ENCODE peak calls at places on chromosomes 16 and 17, in four cellular contexts. E, X, O and Y are unnamed samples.

GRCh38 chr16:50977064-50977621 is 173.9 kb downstream of the SALL1 start:
- DNase-seq in E (no peak), O (no peak), X (no peak), Y (no peak)

GRCh38 chr17:2468270-2468669 is 43.4 kb downstream of the METTL16 start:
- DNase-seq in E (no peak), O (no peak), X (no peak), Y (no peak)

GRCh38 chr17:49624896-49625295 is 49.2 kb downstream of the NXPH3 start:
- DNase-seq in X (no peak), E (no peak), O (no peak), Y (no peak)

GRCh38 chr16:64406661-64407267 is 715.1 kb downstream of the CDH11 start:
- DNase-seq in E (no peak), O (no peak), X (no peak), Y (no peak)

GRCh38 chr16:3971706-3972105 is 91.2 kb upstream of the CREBBP start:
- DNase-seq in X (no peak), E (no peak), O (no peak), Y (no peak)

GRCh38 chr16:31177136-31177535 is 2.8 kb upstream of the FUS start:
- DNase-seq in E (no peak), O (no peak), X (no peak), Y (no peak)

GRCh38 chr16:19737306-19737975 is 19.4 kb downstream of the IQCK start:
- DNase-seq in X (no peak), E (no peak), O (no peak), Y (no peak)

GRCh38 chr17:65959630-65960029 is 232.3 kb downstream of the CEP112 start:
- DNase-seq in X (no peak), O (no peak), E (no peak), Y (no peak)

GRCh38 chr16:2487903-2488531 is 13.1 kb downstream of the TBC1D24 start:
- DNase-seq in X (no peak), E (no peak), O (no peak), Y (no peak)

DNA sequence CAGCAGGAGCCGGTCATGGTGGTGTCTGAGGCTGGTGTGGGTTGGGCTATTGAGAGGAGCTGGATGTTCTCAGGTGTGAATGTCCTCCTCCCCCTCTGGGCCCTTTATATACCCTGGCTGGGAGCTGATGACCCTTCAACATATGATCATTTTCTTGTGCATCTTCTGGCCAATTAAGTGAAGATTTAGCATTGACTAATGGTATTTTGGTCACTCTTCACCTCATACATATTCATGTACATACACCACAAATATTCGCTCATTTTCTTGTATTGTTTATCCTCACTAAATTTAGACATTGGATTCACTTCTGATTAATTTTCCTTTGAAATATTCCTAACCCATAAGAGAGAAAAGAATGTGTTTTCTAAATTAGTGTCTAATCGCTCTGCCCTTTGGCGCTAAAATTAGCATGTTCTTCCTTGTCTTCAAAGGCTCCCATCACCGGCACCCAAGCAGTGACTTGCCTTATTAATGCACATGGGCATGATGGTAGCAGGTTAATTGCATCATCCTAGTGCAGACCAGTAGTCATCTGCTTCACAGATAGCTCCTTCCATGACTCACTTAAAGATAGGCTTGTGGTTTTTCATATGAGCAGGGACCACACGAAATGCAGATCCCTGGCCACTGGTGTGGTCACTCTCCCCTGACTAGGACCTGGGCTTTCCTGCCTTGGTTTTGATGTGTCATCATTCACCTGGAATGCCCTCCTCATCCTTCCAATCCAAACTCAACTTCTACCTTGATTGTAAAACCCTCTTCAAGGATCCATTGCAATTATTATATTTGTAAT is at the start of gene KRTAP2-4:
- DNase-seq in O (no peak), X (peak; percentile 23), E (no peak), Y (peak; percentile 78)
- TF ChIP-seq EGR1 in O (no peak), X (no peak), E (no peak), Y (no peak)

GRCh38 chr16:79317521-79317920 is 283.0 kb downstream of the MAF start:
- DNase-seq in X (no peak), O (no peak), E (no peak), Y (no peak)
- TF ChIP-seq RAD21 in X (no peak), O (no peak), E (no peak), Y (no peak)

GRCh38 chr17:81295031-81295677 is at the start of gene SLC38A10:
- DNase-seq in O (peak; percentile 21), E (peak; percentile 41), X (peak; percentile 95), Y (peak; percentile 73)

GRCh38 chr17:81292450-81292849 is 2.7 kb downstream of the SLC38A10 start:
- DNase-seq in X (no peak), O (no peak), E (no peak), Y (no peak)

GRCh38 chr17:81291662-81292061 is 3.4 kb downstream of the SLC38A10 start:
- DNase-seq in E (no peak), O (peak; percentile 19), X (peak; percentile 81), Y (peak; percentile 65)

GRCh38 chr17:81295678-81296381 is 723 bp upstream of the SLC38A10 start:
- DNase-seq in X (peak; percentile 43), O (peak; percentile 23), E (no peak), Y (peak; percentile 80)

GRCh38 chr17:81294512-81295030 is 536 bp downstream of the SLC38A10 start:
- DNase-seq in O (no peak), X (peak; percentile 54), E (no peak), Y (no peak)
- TF ChIP-seq MAX in O (no peak), X (no peak), E (no peak), Y (no peak)

DNA sequence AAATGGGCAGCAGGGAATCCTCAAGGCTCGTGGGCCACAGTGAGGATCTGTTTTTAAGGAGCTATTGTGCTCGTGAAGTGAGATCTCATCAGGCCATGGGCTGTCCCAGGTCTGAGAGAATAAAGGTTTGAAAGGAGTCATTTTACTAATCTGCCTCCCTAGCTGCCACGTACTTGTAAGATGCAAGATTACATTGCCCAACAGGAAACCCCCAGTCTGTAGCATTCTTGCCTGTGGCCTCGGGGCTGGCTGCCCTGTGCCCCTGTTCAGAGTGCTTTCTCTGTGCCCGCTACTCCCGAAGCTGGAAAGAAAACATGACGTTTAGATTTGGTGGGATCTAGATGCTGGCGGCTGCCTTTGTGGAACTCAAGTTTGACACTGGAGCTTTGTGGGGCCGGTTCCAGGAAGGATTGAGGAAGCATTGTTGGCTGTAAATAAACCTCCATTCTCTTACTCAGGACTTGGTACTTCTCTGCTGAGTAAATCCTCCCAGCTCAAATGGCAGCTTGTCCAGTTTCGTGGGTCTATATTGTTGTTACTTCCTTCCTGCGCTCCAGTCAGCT is 21.2 kb downstream of the SAP30BP start:
- DNase-seq in X (no peak), E (no peak), O (no peak), Y (no peak)
- TF ChIP-seq EGR1 in X (no peak), E (no peak), O (no peak), Y (no peak)

DNA sequence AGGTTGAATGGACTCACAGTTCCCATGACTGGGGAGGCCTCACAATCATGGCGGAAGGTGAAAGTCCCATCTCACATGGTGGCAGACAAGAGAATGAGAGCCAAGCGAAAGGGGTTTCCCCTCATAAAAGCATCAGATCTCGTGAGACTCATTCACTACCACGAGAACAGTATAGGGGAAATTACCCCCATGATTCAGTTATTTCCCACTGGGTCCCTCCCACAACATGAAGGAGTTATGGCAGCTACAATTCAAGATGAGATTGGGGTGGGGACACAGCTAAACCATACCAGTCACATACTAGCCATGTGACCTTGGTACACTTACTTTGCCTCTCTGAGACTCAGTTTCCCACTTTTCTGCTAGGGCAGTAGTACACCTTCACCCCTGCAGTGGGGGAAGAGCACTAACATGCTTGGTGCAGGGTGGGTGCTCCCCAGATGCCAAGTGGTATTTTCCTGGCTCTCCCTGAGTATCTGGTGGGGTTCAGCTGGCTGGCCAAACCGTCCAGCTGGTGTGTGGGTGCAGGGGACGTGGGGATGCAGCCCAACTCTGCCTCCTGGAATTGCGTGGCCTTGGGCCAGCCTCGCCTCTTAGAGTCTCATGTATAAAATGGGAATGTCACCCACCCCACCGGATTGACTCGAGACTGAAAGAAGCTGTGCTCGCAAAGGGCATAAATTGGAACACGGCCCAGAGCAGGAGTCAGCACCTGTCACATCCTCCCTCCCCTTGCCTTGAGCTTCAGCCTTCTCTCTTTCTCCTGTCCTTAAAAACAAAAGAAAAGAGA is 364.0 kb downstream of the CPPED1 start:
- DNase-seq in O (no peak), E (no peak), X (no peak), Y (no peak)
- TF ChIP-seq RAD21 in O (no peak), E (no peak), X (no peak), Y (no peak)

DNA sequence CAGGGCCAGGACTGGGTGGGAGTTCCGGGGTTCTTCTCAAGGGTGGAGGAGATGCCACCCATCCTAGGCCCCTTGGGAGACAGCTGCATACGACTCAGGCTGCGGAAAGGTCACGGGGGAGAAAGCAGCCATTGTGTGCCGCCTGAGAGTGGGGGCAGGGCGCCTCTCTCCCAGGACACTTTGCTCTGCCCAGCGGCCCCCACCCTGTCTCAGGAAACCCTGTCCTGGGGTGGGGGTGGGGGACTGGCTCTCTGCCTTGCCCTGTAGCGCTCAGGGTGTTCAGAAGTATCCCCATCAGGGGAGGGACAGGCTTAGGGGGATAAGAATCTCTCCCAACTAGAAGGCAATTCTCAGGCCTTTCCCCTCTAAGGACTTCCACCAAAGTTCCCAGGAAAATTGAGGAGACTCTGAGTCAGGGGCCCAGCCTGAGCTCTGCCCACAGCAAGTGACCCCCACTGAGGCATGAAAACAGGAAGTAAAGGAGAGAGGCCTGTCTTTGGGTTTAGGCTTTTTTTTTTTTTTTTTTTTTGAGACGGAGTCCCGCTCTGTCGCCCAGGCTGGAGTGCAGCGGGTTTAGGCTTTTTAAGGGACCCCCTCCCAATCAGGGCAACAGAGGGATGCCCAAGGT is 4.9 kb downstream of the GIT1 start:
- DNase-seq in O (no peak), X (no peak), E (no peak), Y (no peak)
- TF ChIP-seq MAX in O (no peak), X (no peak), E (no peak), Y (no peak)